ENCODE peak calls at places on chromosomes 2 and 18, in four cellular contexts. One of them, this sample, is unnamed.

GRCh38 chr2:26300234-26300641 is 45.7 kb upstream of the SELENOI start:
- DNase-seq in lower lobe of right lung: no peak
- DNase-seq in activated CD8-positive, alpha-beta memory T cell treated with anti-CD3 and anti-CD28 coated beads for 48 hours: no peak
- DNase-seq in GM12865: no peak
- DNase-seq in this sample: no peak

GRCh38 chr2:60294901-60295590 is 258.4 kb downstream of the BCL11A start:
- DNase-seq in lower lobe of right lung: no peak
- DNase-seq in activated CD8-positive, alpha-beta memory T cell treated with anti-CD3 and anti-CD28 coated beads for 48 hours: no peak
- DNase-seq in GM12865: no peak
- DNase-seq in this sample: no peak

GRCh38 chr2:165294912-165295311 is 55.7 kb downstream of the SCN2A start:
- DNase-seq in lower lobe of right lung: no peak
- DNase-seq in activated CD8-positive, alpha-beta memory T cell treated with anti-CD3 and anti-CD28 coated beads for 48 hours: no peak
- DNase-seq in GM12865: no peak
- DNase-seq in this sample: no peak

GRCh38 chr2:15804691-15805090 is 135.7 kb upstream of the MYCN start:
- DNase-seq in lower lobe of right lung: no peak
- DNase-seq in activated CD8-positive, alpha-beta memory T cell treated with anti-CD3 and anti-CD28 coated beads for 48 hours: no peak
- DNase-seq in GM12865: no peak
- DNase-seq in this sample: no peak

GRCh38 chr2:111209045-111209514 is 88.4 kb downstream of the BCL2L11 start:
- DNase-seq in lower lobe of right lung: no peak
- DNase-seq in activated CD8-positive, alpha-beta memory T cell treated with anti-CD3 and anti-CD28 coated beads for 48 hours: no peak
- DNase-seq in GM12865: peak; percentile 91
- DNase-seq in this sample: no peak

GRCh38 chr18:10051877-10052631 is 138.2 kb downstream of the VAPA start:
- DNase-seq in lower lobe of right lung: no peak
- DNase-seq in activated CD8-positive, alpha-beta memory T cell treated with anti-CD3 and anti-CD28 coated beads for 48 hours: no peak
- DNase-seq in GM12865: no peak
- DNase-seq in this sample: no peak

GRCh38 chr2:25960920-25961319 is 21.4 kb downstream of the KIF3C start:
- DNase-seq in lower lobe of right lung: no peak
- DNase-seq in activated CD8-positive, alpha-beta memory T cell treated with anti-CD3 and anti-CD28 coated beads for 48 hours: no peak
- DNase-seq in GM12865: peak; percentile 35
- DNase-seq in this sample: no peak

GRCh38 chr18:8847900-8848299 is 142.5 kb downstream of the MTCL1 start:
- DNase-seq in lower lobe of right lung: no peak
- DNase-seq in activated CD8-positive, alpha-beta memory T cell treated with anti-CD3 and anti-CD28 coated beads for 48 hours: no peak
- DNase-seq in GM12865: no peak
- DNase-seq in this sample: no peak

GRCh38 chr18:35671952-35672603 is 90.5 kb downstream of the GALNT1 start:
- DNase-seq in lower lobe of right lung: no peak
- DNase-seq in activated CD8-positive, alpha-beta memory T cell treated with anti-CD3 and anti-CD28 coated beads for 48 hours: no peak
- DNase-seq in GM12865: no peak
- DNase-seq in this sample: no peak

GRCh38 chr2:215678094-215678493 is 242.2 kb upstream of the FN1 start:
- DNase-seq in lower lobe of right lung: no peak
- DNase-seq in activated CD8-positive, alpha-beta memory T cell treated with anti-CD3 and anti-CD28 coated beads for 48 hours: no peak
- DNase-seq in GM12865: no peak
- DNase-seq in this sample: no peak

GRCh38 chr2:38037757-38038615 is 38.0 kb downstream of the CYP1B1 start:
- DNase-seq in lower lobe of right lung: no peak
- DNase-seq in activated CD8-positive, alpha-beta memory T cell treated with anti-CD3 and anti-CD28 coated beads for 48 hours: peak; percentile 7
- DNase-seq in GM12865: peak; percentile 88
- DNase-seq in this sample: peak; percentile 11

GRCh38 chr2:170917219-170917851 is 11.7 kb upstream of the GORASP2 start:
- DNase-seq in lower lobe of right lung: no peak
- DNase-seq in activated CD8-positive, alpha-beta memory T cell treated with anti-CD3 and anti-CD28 coated beads for 48 hours: no peak
- DNase-seq in GM12865: no peak
- DNase-seq in this sample: no peak

GRCh38 chr2:12619975-12620374 is 96.8 kb upstream of the TRIB2 start:
- DNase-seq in lower lobe of right lung: no peak
- DNase-seq in activated CD8-positive, alpha-beta memory T cell treated with anti-CD3 and anti-CD28 coated beads for 48 hours: no peak
- DNase-seq in GM12865: peak; percentile 12
- DNase-seq in this sample: no peak

This sample was measured in stimulated activated CD8-positive, alpha-beta memory T cell treated with anti-CD3 and anti-CD28 coated beads, Interleukin-2, amount 100 ng/mL, for 48 hours.